ENCODE peak calls at places on chromosome 14, in six cellular contexts. J is mesendoderm; U is occipital lobe; W is CD4-positive, alpha-beta T cell; Z is AG09309; A is activated T-helper 1 cell treated with anti-CD3 and anti-CD28 coated beads, Interleukin-12 subunit alpha, Interleukin-12 subunit beta, Interleukin-2, Interleukin-4 antibody, amounts not matched to agents 30 ng/mL and 10 ng/mL and 1 ng/mL, durations not matched to agents 14 hours and 24 hours and 36 hours. L is an unnamed sample.

GRCh38 chr14:37678916-37679315 is 83.5 kb downstream of the TTC6 start:
- DNase-seq in J (no peak), U (no peak), W (no peak), Z (no peak), A (no peak), L (no peak)

GRCh38 chr14:74508844-74509428 is 15.4 kb downstream of the ISCA2 start:
- DNase-seq in J (no peak), U (no peak), W (no peak), Z (no peak), A (no peak), L (peak; percentile 47)

GRCh38 chr14:56280843-56281242 is 162.6 kb downstream of the PELI2 start:
- DNase-seq in J (no peak), U (no peak), W (no peak), Z (no peak), A (no peak), L (no peak)

GRCh38 chr14:101529079-101529478 is 32.2 kb upstream of the DIO3 start:
- DNase-seq in J (no peak), U (no peak), W (no peak), Z (no peak), A (no peak), L (no peak)

GRCh38 chr14:34614638-34615037 is 15.3 kb downstream of the SNX6 start:
- DNase-seq in J (no peak), U (no peak), W (no peak), Z (no peak), A (no peak), L (no peak)

GRCh38 chr14:28613526-28613925 is 153.1 kb upstream of the FOXG1 start:
- DNase-seq in J (no peak), U (no peak), W (no peak), Z (no peak), A (no peak), L (no peak)

GRCh38 chr14:75182820-75183219 is 6.4 kb upstream of the TMED10 start:
- DNase-seq in J (no peak), U (no peak), W (no peak), Z (peak; percentile 71), A (no peak), L (no peak)

GRCh38 chr14:105493921-105494605 is 3.0 kb downstream of the TEDC1 start:
- DNase-seq in J (no peak), U (no peak), W (no peak), Z (no peak), A (no peak), L (peak; percentile 52)

GRCh38 chr14:21940887-21941855 is 267.6 kb upstream of the OR4E1 start:
- DNase-seq in J (peak; percentile 66), U (no peak), W (peak; percentile 33), Z (no peak), A (no peak), L (peak; percentile 5)

GRCh38 chr14:21825147-21825743 is 151.6 kb upstream of the OR4E1 start:
- DNase-seq in J (peak; percentile 87), U (no peak), W (peak; percentile 38), Z (no peak), A (peak; percentile 14), L (peak; percentile 66)

GRCh38 chr14:100407376-100408102 is 84.4 kb downstream of the SLC25A47 start:
- DNase-seq in J (no peak), U (no peak), W (no peak), Z (no peak), A (no peak), L (no peak)

L was measured in H7.